ENCODE peak calls at places on chromosomes 6 and 20, in six cellular contexts. H, A, Z, X, V and L are unnamed samples.

GRCh38 chr20:64119681-64120341 is 12.4 kb upstream of the NPBWR2 start:
- DNase-seq in V (peak; percentile 8), X (peak; percentile 20), H (peak; percentile 50), Z (no peak), A (peak; percentile 24), L (no peak)

GRCh38 chr6:31897612-31898199 is at the start of gene EHMT2:
- DNase-seq in Z (peak; percentile 67), A (peak; percentile 94), X (peak; percentile 89), V (peak; percentile 82), H (peak; percentile 89), L (peak; percentile 94)

GRCh38 chr6:28551891-28552666 is 26.4 kb downstream of the GPX5 start:
- DNase-seq in Z (no peak), A (no peak), X (no peak), V (no peak), H (no peak), L (no peak)

GRCh38 chr20:44460795-44461141 is 14.9 kb upstream of the TTPAL start:
- DNase-seq in V (peak; percentile 16), X (no peak), A (peak; percentile 57), Z (no peak), H (no peak), L (peak; percentile 45)

GRCh38 chr20:8431538-8432434 is 299.7 kb downstream of the PLCB1 start:
- DNase-seq in Z (no peak), V (no peak), X (peak; percentile 84), H (peak; percentile 58), A (peak; percentile 62), L (no peak)

GRCh38 chr20:4086771-4087677 is 71.7 kb upstream of the RNF24 start:
- DNase-seq in Z (no peak), A (no peak), V (no peak), X (no peak), H (no peak), L (no peak)

GRCh38 chr6:163820745-163821456 is 406.4 kb downstream of the QKI start:
- DNase-seq in H (no peak), X (no peak), A (peak; percentile 70), V (no peak), Z (no peak), L (no peak)

GRCh38 chr20:25294459-25295385 is 46.8 kb downstream of the PYGB start:
- DNase-seq in X (peak; percentile 65), V (peak; percentile 71), H (no peak), Z (no peak), A (peak; percentile 95), L (peak; percentile 70)

GRCh38 chr20:59831901-59832240 is 101.6 kb downstream of the SYCP2 start:
- DNase-seq in H (no peak), V (no peak), A (peak; percentile 11), Z (no peak), X (peak; percentile 49), L (no peak)

GRCh38 chr6:125745281-125746018 is 4.0 kb upstream of the HEY2 start:
- DNase-seq in A (no peak), H (peak; percentile 52), Z (no peak), V (no peak), X (no peak), L (no peak)

GRCh38 chr6:111263837-111264236 is 176.5 kb downstream of the SLC16A10 start:
- DNase-seq in H (no peak), V (peak; percentile 49), A (no peak), Z (no peak), X (no peak), L (peak; percentile 50)

DNA sequence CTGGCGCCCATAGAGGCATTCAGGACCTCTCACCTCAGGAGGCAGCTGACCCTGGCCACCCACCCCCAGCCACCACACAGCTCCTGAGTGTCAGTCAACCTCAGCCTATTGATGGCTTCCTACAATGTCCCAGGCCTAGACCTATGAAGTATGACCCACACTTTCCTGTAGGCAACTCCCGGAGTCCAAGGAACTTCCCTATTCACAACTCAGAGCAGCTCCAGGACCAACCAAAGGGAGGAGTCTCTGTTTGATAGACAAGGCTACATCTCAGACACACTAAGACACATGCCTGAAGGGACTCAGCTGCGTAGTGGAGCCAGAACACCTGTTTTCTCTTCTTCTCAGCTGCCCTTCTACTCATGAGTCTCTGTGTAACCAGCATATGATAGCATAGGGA is 169.1 kb downstream of the MAFB start:
- DNase-seq in H (no peak), A (no peak), X (no peak), V (no peak), Z (no peak), L (no peak)
- H3K27ac ChIP-seq in H (no peak overlapping the region), A (no peak overlapping the region), X (no peak overlapping the region), V (no peak overlapping the region), Z (no peak overlapping the region), L (no peak overlapping the region)

GRCh38 chr6:11380969-11381744 is 148.7 kb upstream of the NEDD9 start:
- DNase-seq in Z (no peak), H (no peak), A (no peak), V (no peak), X (no peak), L (peak; percentile 71)
- H3K27ac ChIP-seq in Z (no peak overlapping the region), H (no peak overlapping the region), A (no peak overlapping the region), V (no peak overlapping the region), X (no peak overlapping the region), L (no peak overlapping the region)

DNA sequence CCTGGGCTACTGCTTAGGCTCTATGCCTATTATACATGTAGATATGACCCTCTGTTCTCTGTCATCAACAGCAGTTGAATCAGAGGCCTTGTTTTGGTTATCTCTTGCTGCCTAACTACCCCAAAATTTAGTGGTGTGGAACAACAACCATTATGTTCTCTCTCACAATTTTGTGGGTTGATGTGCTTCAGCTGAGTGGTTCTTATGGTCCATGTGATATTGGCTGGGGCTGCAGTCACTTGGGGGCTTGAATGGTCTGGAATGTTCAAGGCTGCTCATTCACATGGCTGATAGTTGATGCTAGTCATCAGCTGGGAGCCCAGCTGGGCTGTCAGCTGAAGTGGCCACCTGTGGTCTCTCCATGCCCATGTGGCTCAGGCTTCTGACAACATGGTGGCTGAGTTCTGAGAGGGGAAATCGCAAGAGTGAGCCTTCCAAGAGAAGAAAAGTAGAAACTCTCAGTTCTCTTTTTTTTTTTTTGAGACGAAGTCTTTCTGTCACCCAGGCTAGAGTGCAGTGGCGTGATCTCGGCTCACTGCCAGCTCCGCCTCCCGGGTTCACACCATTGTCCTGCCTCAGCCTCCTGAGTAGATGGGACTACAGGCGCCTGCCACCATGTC is 47.8 kb downstream of the SHLD1 start:
- DNase-seq in A (no peak), X (no peak), H (no peak), Z (no peak), V (no peak), L (no peak)
- H3K27ac ChIP-seq in A (no peak overlapping the region), X (no peak overlapping the region), H (no peak overlapping the region), Z (no peak overlapping the region), V (no peak overlapping the region), L (no peak overlapping the region)

GRCh38 chr20:371755-372542 is 8.6 kb upstream of the TRIB3 start:
- DNase-seq in V (peak; percentile 93), A (no peak), X (peak; percentile 73), H (peak; percentile 97), Z (no peak), L (peak; percentile 85)
- H3K27ac ChIP-seq in V (peak overlapping the region; percentile 82), A (peak overlapping the region; percentile 76), X (peak overlapping the region; percentile 52), H (peak overlapping the region; percentile 81), Z (no peak overlapping the region), L (peak overlapping the region; percentile 86)

GRCh38 chr20:32522775-32523612 is 62.1 kb downstream of the NOL4L start:
- DNase-seq in Z (no peak), V (no peak), X (peak; percentile 32), H (no peak), A (peak; percentile 31), L (no peak)

GRCh38 chr20:32523613-32524218 is 61.4 kb downstream of the NOL4L start:
- DNase-seq in H (no peak), Z (no peak), X (peak; percentile 5), V (no peak), A (peak; percentile 19), L (no peak)

GRCh38 chr20:32522525-32522774 is 62.7 kb downstream of the NOL4L start:
- DNase-seq in X (peak; percentile 22), Z (no peak), A (peak; percentile 73), H (no peak), V (no peak), L (no peak)

GRCh38 chr20:32520927-32521203 is 64.3 kb downstream of the NOL4L start:
- DNase-seq in H (no peak), A (no peak), Z (no peak), V (no peak), X (no peak), L (no peak)

DNA sequence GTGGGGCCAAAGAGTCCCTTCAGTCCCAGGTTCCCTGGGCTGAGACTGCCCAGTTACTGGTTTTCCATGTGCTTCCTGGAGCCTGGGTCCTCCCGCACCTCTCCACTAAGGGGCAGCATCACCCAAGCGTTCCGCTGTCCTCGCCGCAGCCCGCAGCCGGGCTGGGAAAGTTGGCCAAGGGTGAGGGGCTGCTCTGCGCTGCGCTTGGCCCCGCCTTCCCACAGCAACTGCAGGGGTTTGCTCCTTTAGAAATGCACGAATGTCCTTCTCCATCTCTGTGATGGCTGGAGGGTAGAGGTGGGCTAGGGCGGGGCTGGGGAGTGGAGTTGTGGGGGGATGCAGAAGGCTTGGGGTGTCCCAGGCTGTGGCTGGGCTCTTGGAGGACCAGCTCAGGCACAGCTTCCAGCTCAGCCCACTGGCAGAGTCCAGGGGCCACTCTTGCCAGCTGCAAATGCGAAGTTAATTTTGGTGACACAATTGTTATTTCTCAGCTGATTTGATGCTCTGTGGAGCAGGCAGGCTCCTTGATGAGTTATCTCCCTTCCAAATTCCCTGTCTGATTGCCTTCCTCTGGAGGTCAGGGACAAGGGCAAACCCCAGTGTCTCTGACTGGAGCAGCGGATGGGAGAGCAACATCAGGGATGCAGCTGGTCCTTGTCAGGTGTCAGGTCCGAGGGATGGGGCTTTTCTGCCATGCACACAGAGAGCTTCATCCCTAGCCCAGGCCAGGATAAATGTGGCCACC is 63.2 kb downstream of the NOL4L start:
- DNase-seq in X (peak; percentile 67), H (peak; percentile 71), Z (peak; percentile 46), A (peak; percentile 85), V (peak; percentile 53), L (peak; percentile 73)
- H3K27ac ChIP-seq in X (no peak overlapping the region), H (no peak overlapping the region), Z (no peak overlapping the region), A (no peak overlapping the region), V (no peak overlapping the region), L (no peak overlapping the region)